ENCODE peak calls at places on chromosomes 11 and 22, in eight cellular contexts. P is naive B cell; V is stimulated activated CD4-positive, alpha-beta T cell treated with anti-CD3 and anti-CD28 coated beads, TNF-alpha, amount 100 ng/mL, for 4 hours; A is hepatic stellate cell; W is iPS-NIHi11; T is ACHN; I is Calu3; O is activated CD8-positive, alpha-beta memory T cell treated with anti-CD3 and anti-CD28 coated beads, Interleukin-2, amount 50 U/mL, for 48 hours. H is an unnamed sample.

GRCh38 chr11:129694538-129694937 is 121.1 kb upstream of the TMEM45B start:
- DNase-seq in P (no peak), V (no peak), A (no peak), W (no peak), T (peak), I (peak), O (no peak), H (peak)

GRCh38 chr11:119643212-119643877 is 85.7 kb downstream of the NECTIN1 start:
- DNase-seq in P (no peak), V (no peak), A (no peak), W (no peak), T (no peak), I (no peak), O (no peak), H (no peak)

GRCh38 chr11:70482529-70482917 is 84.2 kb downstream of the CTTN start:
- DNase-seq in P (no peak), V (no peak), A (peak), W (no peak), T (no peak), I (no peak), O (no peak), H (no peak)

GRCh38 chr22:42173183-42173926 is 42.7 kb upstream of the CYP2D6 start:
- DNase-seq in P (no peak), V (no peak), A (no peak), W (no peak), T (no peak), I (no peak), O (no peak), H (no peak)

GRCh38 chr11:109138200-109138599 is 283.8 kb upstream of the C11orf87 start:
- DNase-seq in P (no peak), V (no peak), A (no peak), W (no peak), T (no peak), I (no peak), O (no peak), H (no peak)

GRCh38 chr22:36253523-36254490 is 874 bp downstream of the APOL1 start:
- DNase-seq in P (no peak), V (no peak), A (no peak), W (no peak), T (no peak), I (no peak), O (no peak), H (no peak)

GRCh38 chr11:17405232-17406005 is 17.0 kb upstream of the KCNJ11 start:
- DNase-seq in P (no peak), V (no peak), A (peak), W (no peak), T (peak), I (peak), O (no peak), H (peak)

GRCh38 chr11:4074266-4074665 is 20.3 kb upstream of the RRM1 start:
- DNase-seq in P (no peak), V (no peak), A (no peak), W (no peak), T (no peak), I (no peak), O (no peak), H (no peak)

GRCh38 chr22:26888887-26889286 is 231.5 kb downstream of the MIAT start:
- DNase-seq in P (no peak), V (no peak), A (no peak), W (no peak), T (no peak), I (no peak), O (no peak), H (no peak)

GRCh38 chr22:48080304-48081165 is 1318.1 kb downstream of the TBC1D22A start:
- DNase-seq in P (no peak), V (no peak), A (no peak), W (no peak), T (no peak), I (no peak), O (no peak), H (no peak)